ENCODE peak calls at places on chromosomes 4 and X, in five cellular contexts. X is left lung, V is Panc1, R is astrocyte of the cerebellum, D is uterus. U is an unnamed sample.

GRCh38 chrX:153521034-153521433 is 3.6 kb downstream of the ATP2B3 start:
- DNase-seq in V (no peak), R (no peak), X (no peak), D (no peak), U (no peak)

GRCh38 chr4:153131478-153132069 is 72.7 kb upstream of the TRIM2 start:
- DNase-seq in R (no peak), X (no peak), V (no peak), D (no peak), U (no peak)

GRCh38 chrX:15500497-15500966 is at the start of gene BMX:
- DNase-seq in D (peak), R (no peak), V (no peak), X (no peak), U (no peak)

GRCh38 chr4:73019462-73020047 is 50.0 kb downstream of the COX18 start:
- DNase-seq in V (peak), D (no peak), X (no peak), R (peak), U (peak)

GRCh38 chr4:48295116-48295515 is 25.5 kb upstream of the TEC start:
- DNase-seq in D (no peak), X (no peak), R (peak), V (no peak), U (no peak)

GRCh38 chrX:38803286-38803608 is 2.0 kb downstream of the MID1IP1 start:
- DNase-seq in V (no peak), D (no peak), X (no peak), R (no peak), U (no peak)

GRCh38 chr4:73404042-73404441 is at the start of gene ALB:
- DNase-seq in D (no peak), V (no peak), X (no peak), R (no peak), U (no peak)

GRCh38 chrX:45712067-45712466 is 511.4 kb upstream of the DIPK2B start:
- DNase-seq in V (no peak), R (no peak), X (no peak), D (no peak), U (peak)

GRCh38 chrX:17737707-17738001 is 361 bp downstream of the SCML1 start:
- DNase-seq in D (no peak), V (no peak), R (no peak), X (no peak), U (no peak)

GRCh38 chrX:87528487-87528886 is 10.9 kb downstream of the KLHL4 start:
- DNase-seq in R (no peak), X (no peak), V (no peak), D (no peak), U (no peak)

GRCh38 chrX:10217218-10217617 is 60.4 kb downstream of the CLCN4 start:
- DNase-seq in R (no peak), X (no peak), V (no peak), D (no peak), U (no peak)

GRCh38 chrX:125681507-125681906 is 361.8 kb downstream of the TEX13C start:
- DNase-seq in X (no peak), R (no peak), D (no peak), V (no peak), U (no peak)

GRCh38 chr4:109728385-109728784 is 1.5 kb downstream of the PLA2G12A start:
- DNase-seq in V (no peak), D (no peak), R (no peak), X (no peak), U (no peak)

GRCh38 chr4:84683065-84683464 is 100.1 kb downstream of the CDS1 start:
- DNase-seq in D (no peak), X (no peak), V (no peak), R (no peak), U (no peak)

GRCh38 chr4:53583513-53583912 is 7.8 kb downstream of the LNX1 start:
- DNase-seq in V (no peak), X (no peak), R (no peak), D (no peak), U (no peak)

GRCh38 chr4:48483006-48483776 is at the start of gene SLC10A4:
- DNase-seq in D (no peak), X (no peak), R (no peak), V (no peak), U (no peak)

GRCh38 chrX:97158270-97158669 is 274.6 kb downstream of the RPA4 start:
- DNase-seq in R (no peak), V (no peak), D (no peak), X (no peak), U (no peak)

GRCh38 chrX:106802063-106802387 is 448 bp upstream of the TBC1D8B start:
- DNase-seq in X (no peak), D (no peak), R (no peak), V (peak), U (no peak)

GRCh38 chrX:119488749-119489148 is 20.5 kb downstream of the SLC25A5 start:
- DNase-seq in X (no peak), V (no peak), R (no peak), D (peak), U (no peak)

GRCh38 chr4:120517966-120518365 is 404.6 kb downstream of the PRDM5 start:
- DNase-seq in X (no peak), D (peak), V (no peak), R (peak), U (peak)

GRCh38 chrX:94216738-94217137 is 542.7 kb downstream of the FAM133A start:
- DNase-seq in D (no peak), V (no peak), R (no peak), X (no peak), U (no peak)

GRCh38 chrX:74119016-74119910 is 184.7 kb upstream of the ZCCHC13 start:
- DNase-seq in X (no peak), V (no peak), D (no peak), R (no peak), U (no peak)

GRCh38 chr4:173301518-173302201 is 32.5 kb downstream of the HMGB2 start:
- DNase-seq in D (peak), X (no peak), V (no peak), R (peak), U (no peak)

GRCh38 chr4:73396993-73397972 is 6.8 kb upstream of the ALB start:
- DNase-seq in D (no peak), V (no peak), R (no peak), X (no peak), U (no peak)

DNA sequence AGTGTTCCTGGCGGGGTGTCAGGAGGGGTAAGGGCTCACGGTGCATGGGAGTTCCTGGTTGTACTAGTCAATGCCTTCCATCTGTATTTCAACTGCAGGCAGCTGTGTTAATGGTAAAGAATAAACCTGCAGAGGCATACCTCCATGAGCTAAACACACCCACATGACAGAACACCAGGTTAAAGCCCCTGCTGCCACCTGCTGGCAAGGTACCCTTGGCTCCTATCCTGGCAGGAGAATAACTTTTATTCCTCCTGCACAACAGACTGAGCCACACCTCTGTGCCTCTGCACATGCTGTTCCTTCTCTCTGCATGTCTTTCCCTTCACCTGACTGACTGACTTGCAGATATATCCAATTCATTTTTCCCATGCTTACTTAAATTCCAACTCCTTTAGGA is 11.1 kb downstream of the ITIH6 start:
- DNase-seq in X (no peak), D (no peak), V (no peak), R (no peak), U (no peak)
- TF ChIP-seq CTCF in X (no peak), D (no peak), V (peak), R (no peak), U (no peak)

DNA sequence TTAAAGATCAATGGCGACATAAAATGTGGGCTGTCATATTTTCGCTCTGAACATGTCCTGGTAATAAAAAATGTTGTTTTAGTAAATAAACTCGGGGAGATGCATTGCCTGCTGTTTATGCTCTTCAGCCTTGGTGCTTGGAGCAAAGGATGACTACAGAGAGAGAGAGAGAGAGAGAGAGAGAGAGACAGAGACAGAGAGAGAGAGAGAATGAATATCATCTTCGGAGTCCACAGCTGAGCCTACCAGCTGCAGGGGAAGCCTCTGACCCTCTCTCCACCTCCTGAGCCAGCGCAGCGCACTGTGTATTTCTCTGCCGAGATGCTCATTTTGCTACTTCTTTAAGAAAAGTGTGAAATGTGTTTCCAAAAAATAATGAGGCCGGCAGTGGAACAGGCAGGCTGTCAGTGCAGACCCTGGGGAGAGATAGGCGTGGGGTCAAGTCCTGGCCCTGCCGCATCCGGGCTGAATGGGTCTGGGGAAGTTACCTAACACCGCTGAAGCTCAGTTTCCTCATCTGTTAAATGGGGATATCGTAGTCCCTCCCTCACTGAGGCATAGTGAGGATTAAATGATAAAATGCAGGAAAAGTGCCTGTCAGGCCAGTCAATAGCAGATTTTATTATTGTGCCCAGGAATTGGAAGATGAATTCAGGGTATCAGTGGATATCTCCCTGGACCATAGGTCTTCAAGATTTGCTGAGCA is 58.5 kb upstream of the LGI2 start:
- DNase-seq in R (no peak), X (no peak), D (no peak), V (no peak), U (no peak)
- H3K4me3 ChIP-seq in R (no peak), X (no peak), D (no peak), V (no peak), U (no peak)

DNA sequence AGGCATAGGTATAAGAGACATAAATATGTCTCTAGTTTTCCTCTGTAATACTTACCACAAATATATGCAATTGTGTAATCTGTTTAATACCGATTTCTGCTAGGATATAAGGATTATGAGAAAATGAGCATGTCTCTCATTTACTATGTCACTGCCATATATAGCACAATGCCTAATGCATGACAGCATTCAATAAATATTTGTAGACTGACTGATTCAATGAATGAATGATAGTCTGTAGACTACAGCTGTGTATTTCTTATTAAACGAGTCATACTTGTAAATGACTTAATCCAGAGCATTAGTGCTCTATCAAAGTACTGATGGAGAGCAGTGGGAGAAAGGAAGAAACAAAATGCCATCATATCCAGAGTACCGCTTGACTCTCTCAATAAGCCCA is 175.6 kb downstream of the PPP3CA start:
- DNase-seq in D (no peak), X (no peak), R (no peak), V (no peak), U (no peak)
- TF ChIP-seq CTCF in D (no peak), X (no peak), R (no peak), V (no peak), U (no peak)

GRCh38 chr4:126564283-126564854 is 1068.4 kb upstream of the INTU start:
- DNase-seq in D (no peak), X (no peak), V (no peak), R (no peak), U (no peak)
- H3K4me3 ChIP-seq in D (no peak), X (no peak), V (no peak), R (no peak), U (no peak)

DNA sequence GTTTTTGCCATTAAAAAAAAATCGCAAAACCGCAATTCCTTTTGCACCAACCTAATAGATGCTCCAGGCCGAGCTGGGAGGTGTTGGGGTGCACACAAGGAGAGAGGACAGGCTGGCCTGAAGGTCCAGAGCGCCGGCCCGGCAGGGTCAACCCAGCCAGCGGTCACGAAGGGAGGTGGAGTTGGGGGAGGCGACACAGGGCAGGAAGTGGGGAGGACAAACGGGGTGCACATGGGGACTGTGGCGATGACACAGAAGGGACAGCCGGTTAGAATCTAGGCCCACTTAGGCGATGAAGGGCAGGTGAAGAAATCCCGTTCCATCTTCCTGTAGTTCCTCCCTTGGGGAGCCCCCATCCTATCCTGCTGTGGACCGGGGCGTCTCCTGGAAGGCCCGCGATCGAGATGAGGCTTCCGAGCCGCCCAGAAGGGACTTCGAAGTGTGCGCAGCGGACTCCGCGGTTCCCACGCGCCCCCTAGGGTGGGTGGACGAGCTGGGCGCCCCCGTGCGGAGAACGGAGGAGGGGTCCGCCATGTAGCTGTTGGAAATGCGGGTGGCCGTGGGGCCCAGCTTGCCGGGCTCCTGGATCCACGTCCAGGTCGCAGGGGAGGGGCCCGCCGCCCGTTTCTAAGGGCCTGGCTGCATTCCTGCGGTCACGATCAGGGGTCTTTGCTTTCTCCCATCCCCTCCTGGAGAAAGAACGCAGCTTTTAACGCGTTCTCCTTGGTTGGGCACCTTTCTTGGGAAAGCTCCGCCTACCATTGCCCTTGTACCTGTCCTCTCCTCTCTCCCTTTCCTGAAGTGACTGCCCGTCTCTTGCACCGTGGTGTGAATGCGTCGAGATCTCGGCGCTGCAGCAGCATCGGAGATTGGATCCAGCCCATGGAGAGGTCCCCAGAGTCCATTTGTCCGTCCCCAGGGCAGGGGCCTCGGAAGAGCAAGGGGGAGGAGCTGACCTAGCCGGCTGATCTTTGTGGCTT is 17.0 kb upstream of the HPF1 start:
- DNase-seq in D (no peak), X (no peak), V (no peak), R (no peak), U (no peak)
- TF ChIP-seq CTCF in D (no peak), X (no peak), V (no peak), R (peak), U (peak)

DNA sequence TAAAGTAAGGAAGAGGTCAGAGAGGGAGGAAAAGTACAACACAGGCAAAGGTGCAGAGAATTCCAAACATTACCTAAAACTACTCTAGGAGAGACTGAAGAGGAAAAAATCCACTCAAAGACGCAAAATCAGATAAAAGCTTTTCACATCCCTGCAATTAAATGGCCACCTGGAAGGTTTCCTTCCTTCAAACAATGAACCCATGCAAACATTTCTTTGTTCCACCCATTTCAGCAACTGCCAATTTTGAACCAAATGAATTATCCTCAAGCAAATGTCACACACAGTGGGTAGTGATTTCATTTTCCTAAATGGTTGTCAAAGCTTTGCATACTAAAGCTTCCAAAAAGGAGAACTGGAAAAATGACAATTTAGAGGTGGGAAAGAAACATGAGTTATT is 45.1 kb downstream of the APBB2 start:
- DNase-seq in X (no peak), V (no peak), R (no peak), D (no peak), U (no peak)
- H3K4me3 ChIP-seq in X (no peak), V (no peak), R (no peak), D (no peak), U (no peak)

GRCh38 chrX:21975242-21975641 is 34.7 kb downstream of the SMS start:
- DNase-seq in D (no peak), R (no peak), X (no peak), V (no peak), U (no peak)

GRCh38 chrX:21974011-21974385 is 33.5 kb downstream of the SMS start:
- DNase-seq in D (no peak), X (no peak), V (no peak), R (no peak), U (no peak)

GRCh38 chrX:21973321-21974010 is 33.0 kb downstream of the SMS start:
- DNase-seq in V (no peak), X (no peak), R (no peak), D (no peak), U (no peak)

GRCh38 chrX:21978346-21978745 is 37.8 kb downstream of the SMS start:
- DNase-seq in X (no peak), D (no peak), R (no peak), V (no peak), U (no peak)

GRCh38 chrX:21975827-21976226 is 35.3 kb downstream of the SMS start:
- DNase-seq in D (no peak), V (no peak), R (peak), X (no peak), U (peak)
- TF ChIP-seq CTCF in D (peak), V (peak), R (peak), X (no peak), U (peak)

GRCh38 chrX:48835524-48836329 is at the start of gene PCSK1N:
- DNase-seq in R (no peak), D (no peak), V (no peak), X (no peak), U (no peak)
- H3K4me3 ChIP-seq in R (peak), D (peak), V (peak), X (peak), U (no peak)

DNA sequence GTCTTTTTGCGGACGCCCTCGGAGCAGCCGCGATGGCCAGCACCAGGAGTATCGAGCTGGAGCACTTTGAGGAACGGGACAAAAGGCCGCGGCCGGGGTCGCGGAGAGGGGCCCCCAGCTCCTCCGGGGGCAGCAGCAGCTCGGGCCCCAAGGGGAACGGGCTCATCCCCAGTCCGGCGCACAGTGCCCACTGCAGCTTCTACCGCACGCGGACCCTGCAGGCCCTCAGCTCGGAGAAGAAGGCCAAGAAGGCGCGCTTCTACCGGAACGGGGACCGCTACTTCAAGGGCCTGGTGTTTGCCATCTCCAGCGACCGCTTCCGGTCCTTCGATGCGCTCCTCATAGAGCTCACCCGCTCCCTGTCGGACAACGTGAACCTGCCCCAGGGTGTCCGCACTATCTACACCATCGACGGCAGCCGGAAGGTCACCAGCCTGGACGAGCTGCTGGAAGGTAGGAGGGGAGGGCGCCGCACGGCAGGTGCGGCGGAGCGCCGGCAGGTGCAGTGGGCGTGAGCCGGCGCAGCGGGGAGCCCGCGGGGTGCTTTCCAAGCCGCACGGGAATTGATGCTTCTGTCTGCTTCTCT is 844 bp downstream of the DCLK2 start:
- DNase-seq in D (peak), X (peak), V (no peak), R (no peak), U (no peak)
- TF ChIP-seq CTCF in D (no peak), X (no peak), V (peak), R (no peak), U (peak)

GRCh38 chr4:81469774-81470455 is 1.8 kb downstream of the RASGEF1B start:
- DNase-seq in X (no peak), V (no peak), R (no peak), D (no peak), U (no peak)

GRCh38 chr4:81472249-81473085 is 760 bp upstream of the RASGEF1B start:
- DNase-seq in D (peak), X (no peak), R (no peak), V (no peak), U (no peak)

GRCh38 chr4:81470456-81471327 is 1.0 kb downstream of the RASGEF1B start:
- DNase-seq in X (peak), V (no peak), D (peak), R (no peak), U (no peak)

GRCh38 chr4:81471361-81472248 is at the start of gene RASGEF1B:
- DNase-seq in X (peak), V (no peak), D (peak), R (no peak), U (no peak)

DNA sequence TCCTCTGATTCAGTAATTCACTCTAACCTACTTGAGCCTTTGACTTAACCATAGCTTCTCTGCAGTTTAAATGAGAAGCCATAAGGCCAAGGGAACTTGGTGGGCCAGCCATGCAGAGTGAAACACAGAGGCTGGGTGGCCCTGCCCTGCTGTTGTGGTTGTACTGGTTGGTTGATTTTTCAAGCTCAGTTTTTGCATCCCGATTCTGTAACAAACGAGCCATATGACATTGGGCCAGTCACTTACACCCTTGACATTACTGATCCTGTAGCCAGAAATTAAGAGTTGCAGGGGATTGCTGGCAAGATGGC is 1.3 kb upstream of the RASGEF1B start:
- DNase-seq in X (no peak), R (no peak), V (no peak), D (no peak), U (no peak)
- H3K4me3 ChIP-seq in X (no peak), R (no peak), V (no peak), D (no peak), U (no peak)